ENCODE peak calls at places on chromosomes 12 and 14, in four cellular contexts. H, A, J and G are unnamed samples.

GRCh38 chr12:55729592-55730446 is 1.0 kb upstream of the CD63 start:
- DNase-seq in J (peak; percentile 96), H (no peak), A (peak; percentile 72), G (peak; percentile 85)

GRCh38 chr14:55430024-55430690 is 10.3 kb downstream of the TBPL2 start:
- DNase-seq in A (peak; percentile 38), H (no peak), J (no peak), G (peak; percentile 49)

GRCh38 chr12:110856517-110856916 is 9.7 kb downstream of the CCDC63 start:
- DNase-seq in J (no peak), H (no peak), A (no peak), G (no peak)

GRCh38 chr14:76489667-76490066 is 113.7 kb downstream of the ESRRB start:
- DNase-seq in H (no peak), A (no peak), J (no peak), G (no peak)

GRCh38 chr14:22847661-22848341 is 11.4 kb downstream of the MMP14 start:
- DNase-seq in J (no peak), H (no peak), A (no peak), G (no peak)

GRCh38 chr14:54699087-54699530 is 132.2 kb downstream of the SAMD4A start:
- DNase-seq in J (no peak), A (no peak), H (no peak), G (no peak)

GRCh38 chr14:104820669-104821228 is 19.8 kb downstream of the ZBTB42 start:
- DNase-seq in J (peak; percentile 75), A (no peak), H (no peak), G (no peak)

GRCh38 chr12:121537814-121538698 is 42.8 kb downstream of the KDM2B start:
- DNase-seq in H (no peak), A (no peak), J (no peak), G (no peak)

GRCh38 chr12:95634622-95635621 is 83.6 kb upstream of the USP44 start:
- DNase-seq in A (peak; percentile 45), H (no peak), J (no peak), G (no peak)

GRCh38 chr12:47376937-47377336 is 297.2 kb upstream of the AMIGO2 start:
- DNase-seq in H (no peak), A (no peak), J (no peak), G (no peak)

GRCh38 chr12:115404761-115405470 is 720.9 kb upstream of the TBX3 start:
- DNase-seq in J (no peak), H (no peak), A (peak; percentile 67), G (peak; percentile 61)

GRCh38 chr14:31025335-31026075 is at the start of gene AP4S1:
- DNase-seq in J (peak; percentile 72), A (peak; percentile 27), H (peak; percentile 24), G (peak; percentile 4)

GRCh38 chr14:103556976-103557758 is 5.3 kb downstream of the BAG5 start:
- DNase-seq in H (no peak), J (no peak), A (no peak), G (no peak)

GRCh38 chr14:30708157-30708556 is 86.0 kb downstream of the SCFD1 start:
- DNase-seq in A (no peak), H (no peak), J (no peak), G (no peak)

GRCh38 chr12:92049403-92049802 is 96.2 kb downstream of the BTG1 start:
- DNase-seq in H (no peak), J (no peak), A (no peak), G (no peak)

GRCh38 chr14:93960108-93960475 is 16.3 kb downstream of the ASB2 start:
- DNase-seq in H (no peak), J (no peak), A (no peak), G (no peak)

GRCh38 chr12:96516472-96517417 is 27.4 kb downstream of the CFAP54 start:
- DNase-seq in H (peak; percentile 63), J (peak; percentile 76), A (no peak), G (no peak)

GRCh38 chr12:95623554-95624170 is 72.4 kb upstream of the USP44 start:
- DNase-seq in A (no peak), H (no peak), J (peak; percentile 82), G (peak; percentile 83)

GRCh38 chr14:32703246-32703645 is 235.4 kb upstream of the NPAS3 start:
- DNase-seq in J (no peak), H (no peak), A (no peak), G (no peak)

GRCh38 chr14:87691482-87691881 is 301.5 kb downstream of the GALC start:
- DNase-seq in A (peak; percentile 16), J (no peak), H (no peak), G (no peak)

GRCh38 chr14:94560782-94561655 is at the start of gene SERPINA4:
- DNase-seq in H (no peak), A (no peak), J (peak; percentile 33), G (no peak)

GRCh38 chr12:117350140-117350539 is 11.3 kb downstream of the NOS1 start:
- DNase-seq in H (no peak), J (peak; percentile 21), A (no peak), G (no peak)

GRCh38 chr12:45191239-45191638 is 24.7 kb upstream of the ANO6 start:
- DNase-seq in J (no peak), A (no peak), H (no peak), G (no peak)

GRCh38 chr12:42234970-42235369 is 3.1 kb downstream of the YAF2 start:
- DNase-seq in J (no peak), A (no peak), H (no peak), G (no peak)

GRCh38 chr14:90454041-90455000 is 57.5 kb downstream of the CALM1 start:
- DNase-seq in A (peak; percentile 7), H (no peak), J (no peak), G (peak; percentile 17)

GRCh38 chr14:63874223-63874622 is 21.4 kb downstream of the SYNE2 start:
- DNase-seq in A (no peak), H (no peak), J (no peak), G (no peak)

GRCh38 chr12:32854716-32855115 is 41.9 kb downstream of the PKP2 start:
- DNase-seq in J (no peak), H (no peak), A (no peak), G (no peak)